ENCODE peak calls at places on chromosomes 7 and 10, in eight cellular contexts. M is activated CD4-positive, alpha-beta memory T cell treated with anti-CD3 and anti-CD28 coated beads for 36 hours; E is AG04449; Q is prostate gland; G is HTR-8/SVneo; R is activated naive CD4-positive, alpha-beta T cell; S is naive thymus-derived CD8-positive, alpha-beta T cell; C is psoas muscle. T is an unnamed sample.
A peak's percentile ranks its signal among the peaks of the same experiment; 100 is the strongest.

GRCh38 chr10:46543379-46544014 is 13.0 kb downstream of the GPRIN2 start:
- DNase-seq in M (peak; percentile 8), E (no peak), Q (no peak), G (no peak), R (no peak), S (no peak), C (no peak), T (no peak)

GRCh38 chr10:85003083-85003482 is 674.7 kb downstream of the CCSER2 start:
- DNase-seq in M (no peak), E (no peak), Q (no peak), G (no peak), R (no peak), S (no peak), C (no peak), T (no peak)

GRCh38 chr7:80428161-80429054 is 83.5 kb downstream of the GNAT3 start:
- DNase-seq in M (no peak), E (no peak), Q (peak; percentile 24), G (peak; percentile 23), R (no peak), S (no peak), C (no peak), T (no peak)

GRCh38 chr10:624605-625334 is 64.7 kb downstream of the DIP2C start:
- DNase-seq in M (no peak), E (no peak), Q (peak; percentile 46), G (peak; percentile 81), R (no peak), S (no peak), C (peak; percentile 79), T (no peak)

GRCh38 chr10:109961181-109962001 is 38.1 kb upstream of the XPNPEP1 start:
- DNase-seq in M (no peak), E (no peak), Q (no peak), G (peak; percentile 34), R (no peak), S (no peak), C (no peak), T (no peak)

GRCh38 chr10:17290226-17290625 is 62.2 kb downstream of the VIM start:
- DNase-seq in M (peak; percentile 12), E (no peak), Q (peak; percentile 47), G (peak; percentile 32), R (no peak), S (peak; percentile 0), C (no peak), T (no peak)

GRCh38 chr7:4849390-4849789 is 12.4 kb downstream of the PAPOLB start:
- DNase-seq in M (peak; percentile 37), E (no peak), Q (peak; percentile 28), G (peak; percentile 76), R (no peak), S (no peak), C (no peak), T (no peak)

GRCh38 chr10:69332278-69333010 is 54.1 kb downstream of the HK1 start:
- DNase-seq in M (no peak), E (no peak), Q (no peak), G (no peak), R (no peak), S (no peak), C (no peak), T (no peak)

GRCh38 chr10:17134737-17135260 is 5.2 kb upstream of the CUBN start:
- DNase-seq in M (no peak), E (no peak), Q (no peak), G (no peak), R (no peak), S (no peak), C (no peak), T (no peak)

GRCh38 chr10:12509016-12509793 is 159.9 kb downstream of the CAMK1D start:
- DNase-seq in M (peak; percentile 48), E (no peak), Q (no peak), G (no peak), R (no peak), S (no peak), C (no peak), T (no peak)

GRCh38 chr7:45186261-45186813 is 28.7 kb downstream of the RAMP3 start:
- DNase-seq in M (no peak), E (no peak), Q (no peak), G (no peak), R (no peak), S (no peak), C (no peak), T (no peak)

GRCh38 chr7:45962861-45963260 is 41.8 kb upstream of the IGFBP3 start:
- DNase-seq in M (no peak), E (no peak), Q (no peak), G (no peak), R (no peak), S (no peak), C (no peak), T (peak; percentile 23)

GRCh38 chr10:133009218-133009954 is 67.0 kb upstream of the CFAP46 start:
- DNase-seq in M (no peak), E (no peak), Q (no peak), G (peak; percentile 7), R (no peak), S (no peak), C (peak; percentile 67), T (no peak)

GRCh38 chr10:87862644-87863101 is 660 bp downstream of the KLLN start:
- DNase-seq in M (peak; percentile 82), E (no peak), Q (no peak), G (no peak), R (peak; percentile 74), S (no peak), C (no peak), T (no peak)

GRCh38 chr10:34194259-34194658 is 620.8 kb downstream of the PARD3 start:
- DNase-seq in M (no peak), E (peak; percentile 59), Q (no peak), G (no peak), R (no peak), S (no peak), C (no peak), T (no peak)

GRCh38 chr7:150954986-150955518 is 23.1 kb downstream of the KCNH2 start:
- DNase-seq in M (no peak), E (no peak), Q (no peak), G (no peak), R (no peak), S (no peak), C (peak; percentile 10), T (no peak)

GRCh38 chr10:103837370-103838094 is 17.8 kb downstream of the SH3PXD2A start:
- DNase-seq in M (no peak), E (no peak), Q (no peak), G (no peak), R (no peak), S (no peak), C (no peak), T (no peak)

GRCh38 chr7:3244241-3244814 is 56.7 kb upstream of the SDK1 start:
- DNase-seq in M (no peak), E (no peak), Q (no peak), G (peak; percentile 84), R (no peak), S (no peak), C (no peak), T (no peak)